ENCODE peak calls at places on chromosomes 3 and 15, in five cellular contexts. H is COLO829; W is DMS53; V is activated CD4-positive, alpha-beta T cell treated with anti-CD3 and anti-CD28 coated beads for 36 hours; B is hippocampal formation. E is an unnamed sample.

GRCh38 chr15:77622212-77622941 is 10.3 kb downstream of the LINGO1 start:
- DNase-seq in H (no peak), W (no peak), V (no peak), B (no peak), E (no peak)

GRCh38 chr3:58706395-58706794 is 39.8 kb upstream of the FAM3D start:
- DNase-seq in H (no peak), W (no peak), V (no peak), B (no peak), E (no peak)

GRCh38 chr15:41464889-41465580 is 28.6 kb upstream of the ITPKA start:
- DNase-seq in H (no peak), W (peak), V (no peak), B (no peak), E (no peak)

GRCh38 chr15:31158858-31159569 is 57.5 kb upstream of the TRPM1 start:
- DNase-seq in H (no peak), W (peak), V (no peak), B (no peak), E (no peak)

GRCh38 chr3:179182892-179183291 is 34.7 kb downstream of the PIK3CA start:
- DNase-seq in H (no peak), W (no peak), V (no peak), B (no peak), E (no peak)

GRCh38 chr15:95663156-95663831 is 667.2 kb upstream of the NR2F2 start:
- DNase-seq in H (no peak), W (no peak), V (no peak), B (no peak), E (no peak)

GRCh38 chr3:136146981-136147729 is 49.0 kb downstream of the MSL2 start:
- DNase-seq in H (no peak), W (peak), V (no peak), B (no peak), E (no peak)

GRCh38 chr3:170809021-170809974 is 60.7 kb downstream of the RPL22L1 start:
- DNase-seq in H (peak), W (peak), V (peak), B (peak), E (peak)